ENCODE peak calls at places on chromosomes 1 and 21, in five cellular contexts. One of them, this sample, is unnamed.

GRCh38 chr1:36157115-36157903 is 1.3 kb downstream of the MAP7D1 start:
- DNase-seq in astrocyte: no peak
- DNase-seq in fibroblast of lung: peak; percentile 25
- DNase-seq in K562: no peak
- DNase-seq in PC-3: peak; percentile 18
- DNase-seq in this sample: peak; percentile 91

GRCh38 chr21:35840197-35840799 is 220.0 kb downstream of the SETD4 start:
- DNase-seq in astrocyte: peak; percentile 72
- DNase-seq in fibroblast of lung: peak; percentile 95
- DNase-seq in K562: peak; percentile 55
- DNase-seq in PC-3: peak; percentile 82
- DNase-seq in this sample: no peak

GRCh38 chr1:23216771-23217420 is 406 bp downstream of the HTR1D start:
- DNase-seq in astrocyte: no peak
- DNase-seq in fibroblast of lung: no peak
- DNase-seq in K562: peak; percentile 88
- DNase-seq in PC-3: no peak
- DNase-seq in this sample: peak; percentile 88

GRCh38 chr1:145863272-145863671 is 4.4 kb upstream of the PIAS3 start:
- DNase-seq in astrocyte: no peak
- DNase-seq in fibroblast of lung: peak; percentile 23
- DNase-seq in K562: no peak
- DNase-seq in PC-3: no peak
- DNase-seq in this sample: no peak

GRCh38 chr21:42125571-42126544 is 54.7 kb downstream of the UMODL1 start:
- DNase-seq in astrocyte: peak; percentile 54
- DNase-seq in fibroblast of lung: peak; percentile 60
- DNase-seq in K562: peak; percentile 54
- DNase-seq in PC-3: peak; percentile 64
- DNase-seq in this sample: peak; percentile 92

GRCh38 chr21:42009018-42009830 is 936 bp downstream of the ZBTB21 start:
- DNase-seq in astrocyte: peak; percentile 61
- DNase-seq in fibroblast of lung: peak; percentile 38
- DNase-seq in K562: peak; percentile 72
- DNase-seq in PC-3: peak; percentile 49
- DNase-seq in this sample: peak; percentile 82

GRCh38 chr1:113998361-113998760 is 19.1 kb downstream of the OLFML3 start:
- DNase-seq in astrocyte: no peak
- DNase-seq in fibroblast of lung: peak; percentile 22
- DNase-seq in K562: peak; percentile 5
- DNase-seq in PC-3: no peak
- DNase-seq in this sample: no peak

GRCh38 chr1:155513300-155513926 is 49.2 kb downstream of the ASH1L start:
- DNase-seq in astrocyte: peak; percentile 41
- DNase-seq in fibroblast of lung: peak; percentile 36
- DNase-seq in K562: no peak
- DNase-seq in PC-3: peak; percentile 33
- DNase-seq in this sample: peak; percentile 70

DNA sequence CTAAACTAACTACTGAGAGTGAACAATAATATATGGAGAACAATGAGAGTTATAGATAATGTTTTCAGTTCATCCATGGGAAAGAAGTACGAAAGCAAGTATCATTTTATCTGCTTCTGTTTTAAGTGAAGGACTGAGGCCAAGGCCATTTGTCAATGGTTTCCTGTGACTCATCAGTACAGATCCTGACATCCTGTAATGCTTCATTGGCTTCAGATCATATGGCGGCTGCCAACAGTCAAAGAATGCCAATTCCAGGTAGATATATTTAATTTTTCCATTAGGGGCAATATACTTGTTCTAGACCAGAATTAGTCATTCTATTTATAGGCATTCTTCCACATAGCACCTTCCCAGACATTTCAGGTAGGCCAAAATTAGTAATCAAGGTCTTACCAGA is 97.3 kb downstream of the USH2A start:
- DNase-seq in astrocyte: peak; percentile 31
- DNase-seq in fibroblast of lung: no peak
- DNase-seq in K562: no peak
- DNase-seq in PC-3: peak; percentile 98
- DNase-seq in this sample: no peak
- H3K4me2 ChIP-seq in astrocyte: no peak overlapping the region
- H3K4me2 ChIP-seq in fibroblast of lung: no peak overlapping the region
- H3K4me2 ChIP-seq in K562: no peak overlapping the region
- H3K4me2 ChIP-seq in PC-3: peak overlapping the region; percentile 7
- H3K4me2 ChIP-seq in this sample: no peak overlapping the region

DNA sequence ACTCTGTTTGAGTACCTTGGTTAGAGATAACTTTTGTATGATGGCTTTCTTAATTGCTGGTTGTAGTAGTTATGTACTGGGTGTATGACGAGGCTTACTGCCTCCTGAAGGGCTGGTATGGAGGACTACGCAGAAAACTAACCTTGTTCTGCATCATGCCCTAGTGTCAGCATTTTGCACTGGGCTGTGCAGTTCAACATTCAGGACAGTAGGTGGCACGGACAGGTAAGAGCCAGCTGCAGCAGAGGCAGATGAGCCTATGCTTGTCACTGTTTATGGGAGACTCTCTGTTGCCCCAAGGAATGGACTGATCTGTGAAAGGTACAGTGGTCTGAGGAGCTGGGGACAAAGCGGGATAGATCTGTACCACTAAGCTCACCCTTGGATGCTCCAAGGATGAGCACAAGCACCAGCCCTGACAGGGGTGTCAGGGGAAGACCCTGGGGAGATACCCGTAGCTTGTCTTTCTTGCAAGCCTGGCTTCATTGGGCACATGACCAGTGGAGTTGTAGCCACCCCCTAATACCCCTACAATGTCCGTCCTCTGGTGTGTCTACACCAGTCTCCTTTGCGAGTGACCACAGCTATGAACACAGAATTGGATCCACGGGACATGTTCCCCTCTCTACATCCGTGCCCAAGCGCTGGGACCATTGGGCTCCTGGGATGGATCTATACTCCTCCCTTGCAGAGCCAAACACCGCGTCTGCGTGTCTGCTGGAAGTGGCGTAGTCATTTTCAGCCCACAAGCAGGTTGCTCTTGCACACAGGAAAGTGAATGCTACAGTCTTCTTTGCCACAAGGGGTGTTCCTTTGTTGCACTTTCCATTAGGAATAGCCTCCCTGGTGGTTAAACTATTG is 51.1 kb upstream of the CFHR3 start:
- DNase-seq in astrocyte: no peak
- DNase-seq in fibroblast of lung: peak; percentile 3
- DNase-seq in K562: peak; percentile 44
- DNase-seq in PC-3: peak; percentile 46
- DNase-seq in this sample: no peak
- TF ChIP-seq CTCF in astrocyte: peak; percentile 33
- TF ChIP-seq CTCF in fibroblast of lung: peak; percentile 50
- TF ChIP-seq CTCF in K562: peak; percentile 66
- TF ChIP-seq CTCF in PC-3: peak; percentile 60
- TF ChIP-seq CTCF in this sample: peak; percentile 58

GRCh38 chr1:160031368-160032164 is at the start of gene PIGM:
- DNase-seq in astrocyte: peak; percentile 88
- DNase-seq in fibroblast of lung: peak; percentile 86
- DNase-seq in K562: peak; percentile 94
- DNase-seq in PC-3: peak; percentile 99
- DNase-seq in this sample: peak; percentile 87

GRCh38 chr1:160025314-160025713 is 6.5 kb downstream of the PIGM start:
- DNase-seq in astrocyte: no peak
- DNase-seq in fibroblast of lung: no peak
- DNase-seq in K562: no peak
- DNase-seq in PC-3: no peak
- DNase-seq in this sample: no peak

GRCh38 chr1:160032165-160032827 is 506 bp upstream of the PIGM start:
- DNase-seq in astrocyte: no peak
- DNase-seq in fibroblast of lung: no peak
- DNase-seq in K562: peak; percentile 20
- DNase-seq in PC-3: peak; percentile 42
- DNase-seq in this sample: no peak

GRCh38 chr1:160028426-160028825 is 3.4 kb downstream of the PIGM start:
- DNase-seq in astrocyte: no peak
- DNase-seq in fibroblast of lung: no peak
- DNase-seq in K562: no peak
- DNase-seq in PC-3: no peak
- DNase-seq in this sample: no peak

DNA sequence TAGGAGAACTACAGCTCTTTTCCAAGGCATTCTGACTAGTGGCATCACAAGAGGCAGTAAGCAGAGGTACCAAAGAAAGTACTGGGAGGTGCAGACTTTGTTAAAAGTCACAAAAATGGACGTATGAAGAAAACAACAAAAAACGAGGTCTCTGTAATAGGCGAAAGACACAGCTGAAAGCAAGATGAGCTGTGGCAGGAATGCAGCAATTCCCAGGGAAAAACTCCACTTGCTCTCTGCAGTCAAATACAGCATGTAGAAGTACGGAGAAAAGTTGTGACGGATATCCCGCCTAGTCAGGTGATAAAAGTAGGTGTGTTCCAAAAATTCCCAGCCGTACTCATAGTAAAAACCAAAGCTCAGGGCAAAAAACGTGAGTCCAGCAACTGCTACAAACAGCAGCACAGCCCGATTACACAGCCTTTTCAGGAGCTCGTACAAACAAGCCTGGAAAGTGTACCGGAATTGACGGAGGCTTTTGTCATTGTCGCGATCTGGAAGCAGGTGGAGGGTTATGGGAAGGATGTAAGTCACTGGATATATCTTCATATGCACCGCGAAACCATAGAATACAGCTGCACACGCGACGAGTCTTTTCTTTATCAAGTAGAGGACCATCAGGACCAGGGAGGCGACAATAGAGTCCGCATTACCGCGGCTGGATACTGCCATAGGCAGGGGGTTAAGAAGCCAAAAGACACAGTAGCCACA is 978 bp downstream of the PIGM start:
- DNase-seq in astrocyte: no peak
- DNase-seq in fibroblast of lung: no peak
- DNase-seq in K562: no peak
- DNase-seq in PC-3: peak; percentile 36
- DNase-seq in this sample: peak; percentile 67
- H3K79me2 ChIP-seq in astrocyte: peaks cover 17% of the 10 kb centered on the region
- H3K79me2 ChIP-seq in fibroblast of lung: peaks cover 2% of the 10 kb centered on the region
- H3K79me2 ChIP-seq in K562: peaks cover 19% of the 10 kb centered on the region
- H3K79me2 ChIP-seq in PC-3: peaks cover 33% of the 10 kb centered on the region
- H3K79me2 ChIP-seq in this sample: peaks cover 18% of the 10 kb centered on the region

GRCh38 chr1:172540635-172541034 is 7.7 kb downstream of the SUCO start:
- DNase-seq in astrocyte: no peak
- DNase-seq in fibroblast of lung: no peak
- DNase-seq in K562: no peak
- DNase-seq in PC-3: no peak
- DNase-seq in this sample: no peak

GRCh38 chr1:172537366-172537765 is 4.4 kb downstream of the SUCO start:
- DNase-seq in astrocyte: peak; percentile 45
- DNase-seq in fibroblast of lung: no peak
- DNase-seq in K562: no peak
- DNase-seq in PC-3: peak; percentile 85
- DNase-seq in this sample: no peak

GRCh38 chr1:172536256-172536655 is 3.3 kb downstream of the SUCO start:
- DNase-seq in astrocyte: no peak
- DNase-seq in fibroblast of lung: no peak
- DNase-seq in K562: no peak
- DNase-seq in PC-3: no peak
- DNase-seq in this sample: no peak

GRCh38 chr1:172533511-172534116 is 664 bp downstream of the SUCO start:
- DNase-seq in astrocyte: peak; percentile 26
- DNase-seq in fibroblast of lung: peak; percentile 30
- DNase-seq in K562: peak; percentile 64
- DNase-seq in PC-3: peak; percentile 59
- DNase-seq in this sample: no peak

GRCh38 chr1:172537827-172538391 is 5.0 kb downstream of the SUCO start:
- DNase-seq in astrocyte: peak; percentile 70
- DNase-seq in fibroblast of lung: no peak
- DNase-seq in K562: no peak
- DNase-seq in PC-3: no peak
- DNase-seq in this sample: no peak
- H3K4me2 ChIP-seq in astrocyte: peak overlapping the region; percentile 62
- H3K4me2 ChIP-seq in fibroblast of lung: no peak overlapping the region
- H3K4me2 ChIP-seq in K562: no peak overlapping the region
- H3K4me2 ChIP-seq in PC-3: peak overlapping the region; percentile 78
- H3K4me2 ChIP-seq in this sample: no peak overlapping the region

DNA sequence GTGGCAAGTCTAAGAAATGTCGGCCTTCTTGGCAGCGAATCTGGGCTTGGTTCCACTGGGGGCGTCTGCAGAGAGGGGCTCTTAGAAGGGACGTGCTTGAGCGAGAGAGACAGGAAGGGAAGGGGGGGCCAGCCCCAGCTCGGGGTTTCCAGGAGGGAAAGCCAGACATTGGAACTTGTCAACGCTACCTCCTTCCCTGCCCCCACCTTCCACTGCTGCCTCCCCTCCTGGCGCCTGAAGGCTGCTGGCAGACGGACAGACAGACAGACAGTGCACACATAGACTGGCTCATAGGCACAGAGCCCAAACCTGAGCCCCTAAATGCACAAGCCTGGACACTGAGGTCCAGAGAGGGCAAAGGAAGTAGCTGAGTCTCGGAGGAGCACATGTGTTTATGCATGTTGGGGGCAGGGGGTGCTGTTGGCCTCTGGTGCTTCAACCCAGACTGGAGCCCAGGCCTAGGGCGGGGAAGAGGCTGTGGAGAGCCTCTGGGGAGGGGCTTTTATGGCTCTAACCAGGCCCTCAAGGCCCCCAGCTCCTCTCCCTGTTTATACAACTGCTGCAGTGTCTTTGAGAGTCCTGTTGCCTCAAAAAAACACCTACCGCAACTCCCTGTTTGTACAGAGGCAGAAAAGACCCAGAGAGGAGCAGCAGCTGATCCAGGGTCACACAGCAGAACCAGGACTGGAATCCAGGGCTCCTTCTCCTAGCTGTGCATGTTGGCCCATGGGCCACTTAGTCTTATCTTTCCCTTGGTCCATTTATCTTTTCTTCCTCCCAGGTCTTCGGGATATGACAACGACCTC is 33.1 kb upstream of the WASF2 start:
- DNase-seq in astrocyte: no peak
- DNase-seq in fibroblast of lung: peak; percentile 56
- DNase-seq in K562: peak; percentile 78
- DNase-seq in PC-3: peak; percentile 31
- DNase-seq in this sample: peak; percentile 83
- TF ChIP-seq CTCF in astrocyte: peak; percentile 13
- TF ChIP-seq CTCF in fibroblast of lung: peak; percentile 39
- TF ChIP-seq CTCF in K562: peak; percentile 77
- TF ChIP-seq CTCF in PC-3: peak; percentile 35
- TF ChIP-seq CTCF in this sample: no peak

DNA sequence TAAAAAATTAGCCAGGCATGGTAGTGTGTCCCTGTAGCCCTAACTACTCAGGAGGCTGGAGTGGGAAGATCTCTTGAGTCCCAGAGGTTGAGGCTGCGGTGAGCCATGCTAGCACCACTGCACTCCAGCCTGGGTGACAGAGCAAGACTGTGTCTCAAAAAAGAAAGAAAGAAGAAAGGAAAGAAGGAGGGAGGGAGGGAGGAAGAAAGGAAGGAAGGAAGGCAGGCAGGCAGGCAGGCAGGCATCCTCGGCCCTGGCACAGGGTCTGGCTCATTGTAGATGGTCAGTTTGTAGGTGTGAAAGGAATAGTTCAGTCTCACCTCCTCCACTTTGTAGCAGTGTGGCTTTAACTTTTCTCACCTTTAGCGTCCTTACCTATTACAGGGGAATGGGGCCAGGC is 25.0 kb downstream of the NAV1 start:
- DNase-seq in astrocyte: no peak
- DNase-seq in fibroblast of lung: no peak
- DNase-seq in K562: no peak
- DNase-seq in PC-3: no peak
- DNase-seq in this sample: peak; percentile 25
- H3K79me2 ChIP-seq in astrocyte: peaks cover 85% of the 10 kb centered on the region
- H3K79me2 ChIP-seq in fibroblast of lung: peaks cover 42% of the 10 kb centered on the region
- H3K79me2 ChIP-seq in K562: no peaks in the 10 kb centered on the region
- H3K79me2 ChIP-seq in PC-3: no peaks in the 10 kb centered on the region
- H3K79me2 ChIP-seq in this sample: peaks cover 91% of the 10 kb centered on the region